ENCODE peak calls at places on chromosome 13, in four cellular contexts. D is mesendoderm, B is H1, J is H9. C is an unnamed sample.

GRCh38 chr13:91576590-91576989 is 178.2 kb downstream of the GPC5 start:
- DNase-seq in D (peak; percentile 72), B (peak; percentile 23), J (peak; percentile 58), C (no peak)

GRCh38 chr13:20188649-20189553 is 3.8 kb downstream of the GJB2 start:
- DNase-seq in D (peak; percentile 67), B (no peak), J (peak; percentile 67), C (no peak)

GRCh38 chr13:40446365-40446764 is 220.1 kb downstream of the FOXO1 start:
- DNase-seq in D (no peak), B (no peak), J (no peak), C (no peak)

GRCh38 chr13:51107996-51108395 is 3.1 kb downstream of the C13orf42 start:
- DNase-seq in D (no peak), B (no peak), J (no peak), C (no peak)

GRCh38 chr13:25085125-25085742 is 10.7 kb upstream of the PABPC3 start:
- DNase-seq in D (peak; percentile 70), B (no peak), J (peak; percentile 54), C (peak; percentile 26)

GRCh38 chr13:98874029-98874397 is 103.9 kb downstream of the DOCK9 start:
- DNase-seq in D (no peak), B (no peak), J (no peak), C (no peak)

GRCh38 chr13:32587014-32587773 is 942 bp downstream of the PDS5B start:
- DNase-seq in D (peak; percentile 72), B (no peak), J (peak; percentile 47), C (peak; percentile 62)

GRCh38 chr13:42155251-42155650 is 106.8 kb downstream of the DGKH start:
- DNase-seq in D (no peak), B (no peak), J (no peak), C (no peak)

GRCh38 chr13:80755925-80756324 is 415.0 kb upstream of the SPRY2 start:
- DNase-seq in D (no peak), B (no peak), J (no peak), C (no peak)

GRCh38 chr13:31172001-31172400 is 10.3 kb upstream of the HSPH1 start:
- DNase-seq in D (no peak), B (no peak), J (no peak), C (peak; percentile 44)

GRCh38 chr13:33487575-33488243 is 202.2 kb upstream of the STARD13 start:
- DNase-seq in D (peak; percentile 74), B (no peak), J (peak; percentile 27), C (peak; percentile 65)

GRCh38 chr13:46053162-46054012 is 841 bp upstream of the ZC3H13 start:
- DNase-seq in D (no peak), B (no peak), J (no peak), C (no peak)

GRCh38 chr13:27997904-27998522 is 9.5 kb upstream of the URAD start:
- DNase-seq in D (peak; percentile 86), B (no peak), J (peak; percentile 76), C (peak; percentile 28)

GRCh38 chr13:46211116-46211515 is 612 bp upstream of the LRRC63 start:
- DNase-seq in D (peak; percentile 8), B (no peak), J (no peak), C (no peak)

GRCh38 chr13:36074659-36075058 is 56.5 kb downstream of the DCLK1 start:
- DNase-seq in D (no peak), B (no peak), J (no peak), C (no peak)

GRCh38 chr13:45410466-45410865 is 7.7 kb downstream of the SLC25A30 start:
- DNase-seq in D (no peak), B (no peak), J (no peak), C (no peak)

GRCh38 chr13:44237276-44237767 is 136.3 kb upstream of the SERP2 start:
- DNase-seq in D (no peak), B (no peak), J (no peak), C (peak; percentile 98)

GRCh38 chr13:28071424-28071823 is 29.0 kb downstream of the FLT3 start:
- DNase-seq in D (no peak), B (no peak), J (no peak), C (no peak)

GRCh38 chr13:24279267-24279666 is 30.1 kb upstream of the C1QTNF9 start:
- DNase-seq in D (no peak), B (no peak), J (no peak), C (no peak)

GRCh38 chr13:79837741-79838450 is 356.9 kb downstream of the NDFIP2 start:
- DNase-seq in D (peak; percentile 49), B (no peak), J (no peak), C (peak; percentile 75)

GRCh38 chr13:107642841-107643240 is 572.5 kb downstream of the LIG4 start:
- DNase-seq in D (no peak), B (no peak), J (no peak), C (peak; percentile 55)

GRCh38 chr13:49580980-49581680 is 4.2 kb downstream of the RCBTB1 start:
- DNase-seq in D (no peak), B (no peak), J (no peak), C (no peak)

GRCh38 chr13:46571189-46571901 is 18.4 kb downstream of the LRCH1 start:
- DNase-seq in D (peak; percentile 29), B (no peak), J (no peak), C (peak; percentile 76)

DNA sequence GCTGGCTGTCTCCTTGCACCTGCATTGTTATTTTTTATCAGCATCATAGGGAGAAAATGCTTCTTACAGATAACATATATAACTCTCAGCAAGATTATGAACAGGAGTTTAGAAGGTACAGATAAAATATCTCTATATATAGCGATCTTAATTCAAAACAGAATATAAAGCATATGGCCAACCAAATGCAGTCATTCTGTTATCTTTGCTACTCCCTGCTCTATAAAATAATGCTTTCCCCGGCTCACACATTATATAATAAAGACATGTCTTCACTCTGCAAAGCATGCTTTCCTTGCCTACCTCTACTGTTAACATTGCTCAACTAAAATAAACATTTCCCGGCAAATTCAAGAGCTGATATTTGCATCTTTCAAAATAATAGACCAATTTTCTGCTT is 161.7 kb downstream of the FGF14 start:
- DNase-seq in D (no peak), B (no peak), J (no peak), C (no peak)
- H3K4ac ChIP-seq in D (no peak overlapping the region), B (no peak overlapping the region), J (no peak overlapping the region), C (no peak overlapping the region)

GRCh38 chr13:103029798-103030197 is 36.4 kb downstream of the SLC10A2 start:
- DNase-seq in D (no peak), B (no peak), J (no peak), C (no peak)
- H4K5ac ChIP-seq in D (no peak overlapping the region), B (no peak overlapping the region), J (no peak overlapping the region), C (no peak overlapping the region)

DNA sequence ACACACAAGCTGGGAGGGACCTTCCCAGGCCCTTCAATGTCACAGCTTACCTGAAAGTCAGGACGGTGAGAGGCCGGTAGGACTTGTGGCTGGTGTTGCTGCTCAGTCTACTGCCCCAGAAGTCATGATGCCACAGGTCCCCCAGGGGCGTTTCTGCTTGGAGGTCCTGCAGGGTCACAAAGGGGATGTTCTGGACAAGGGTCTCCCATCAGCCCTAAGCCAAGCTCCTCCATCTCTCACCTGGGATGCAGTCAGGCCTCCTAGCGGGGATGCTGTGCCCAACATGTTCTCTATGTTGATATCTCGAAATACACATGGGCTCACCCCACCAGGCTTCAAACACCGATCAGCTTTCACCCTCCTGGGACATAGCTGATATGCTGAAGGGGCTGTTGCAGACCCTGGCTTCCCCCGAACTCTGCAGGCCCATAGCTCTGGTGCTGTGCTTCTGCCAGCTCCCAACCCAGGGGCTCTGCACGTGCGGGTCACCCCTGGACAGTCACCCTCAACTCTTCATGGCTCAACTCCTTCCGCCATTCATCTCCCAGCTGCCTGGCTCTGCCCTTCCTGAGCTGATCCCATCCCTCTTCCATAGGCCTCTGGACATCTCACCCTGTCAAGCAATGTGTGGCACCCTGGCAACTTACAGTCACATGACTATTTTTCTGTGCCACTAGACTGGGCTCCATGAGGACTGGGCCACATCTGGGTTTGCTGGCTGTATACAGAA is 10.3 kb downstream of the TMTC4 start:
- DNase-seq in D (no peak), B (no peak), J (no peak), C (no peak)
- H2AK5ac ChIP-seq in D (no peak overlapping the region), B (no peak overlapping the region), J (no peak overlapping the region), C (no peak overlapping the region)

DNA sequence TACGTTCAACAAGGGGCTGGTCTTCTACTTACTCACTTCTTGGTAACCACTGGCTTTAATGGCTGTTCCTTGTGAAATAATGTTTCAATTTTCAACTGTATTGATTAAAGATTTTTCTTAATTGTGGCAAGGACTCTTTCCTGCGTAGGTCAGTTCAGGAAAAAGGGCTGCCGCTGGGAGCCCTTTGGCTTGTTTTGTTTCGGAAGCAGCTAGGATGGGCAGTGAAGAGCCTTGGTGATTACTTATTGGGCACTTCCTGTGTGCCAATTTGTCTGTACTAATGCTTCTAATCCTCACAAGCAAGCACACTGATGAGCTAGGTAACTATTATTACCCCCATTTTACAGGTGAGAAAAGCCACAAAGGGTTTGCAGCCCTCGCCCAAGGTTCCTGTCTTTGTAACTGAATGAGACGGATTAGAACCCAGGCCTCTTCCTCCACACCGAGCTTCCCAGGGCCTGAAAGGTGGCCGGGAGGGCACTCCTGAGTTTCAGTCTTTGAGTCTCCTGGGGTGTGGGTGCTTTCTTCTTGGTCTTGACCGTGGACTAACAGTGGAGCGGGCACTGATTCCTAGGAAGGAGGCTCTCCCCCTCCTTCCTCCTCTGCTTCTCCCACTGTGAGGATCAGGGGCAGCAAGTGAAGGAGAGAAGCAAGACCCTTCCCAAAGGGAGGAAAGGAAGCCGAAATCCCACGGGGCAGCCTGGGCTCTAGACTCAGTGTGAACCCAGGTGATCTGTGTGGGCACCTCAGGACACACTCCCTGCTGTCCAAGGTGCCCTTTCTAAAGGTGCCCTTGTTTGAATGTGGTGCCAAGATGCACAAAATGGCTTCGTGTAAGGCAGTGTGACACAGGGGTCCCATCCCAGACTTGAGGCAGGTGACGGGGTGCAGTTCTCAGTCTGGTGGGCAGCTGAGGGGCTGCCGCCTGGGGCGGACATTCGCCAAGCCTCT is 3.7 kb downstream of the COL4A2 start:
- DNase-seq in D (no peak), B (no peak), J (peak; percentile 14), C (no peak)
- H3K4ac ChIP-seq in D (no peak overlapping the region), B (no peak overlapping the region), J (no peak overlapping the region), C (peak overlapping the region; percentile 56)